ENCODE peak calls at places on chromosomes 4 and X, in four cellular contexts. O, B, F and C are unnamed samples.

GRCh38 chr4:114287079-114287696 is 307.7 kb upstream of the ARSJ start:
- DNase-seq in O (no peak), B (no peak), F (no peak), C (no peak)

GRCh38 chrX:107731831-107732502 is 43.6 kb downstream of the TSC22D3 start:
- DNase-seq in O (no peak), B (peak), F (peak), C (peak)

GRCh38 chr4:128630881-128631280 is 178.6 kb upstream of the JADE1 start:
- DNase-seq in O (no peak), B (no peak), F (no peak), C (no peak)

GRCh38 chrX:154458116-154458953 is at the start of gene PLXNA3:
- DNase-seq in O (peak), B (no peak), F (no peak), C (no peak)

GRCh38 chr4:11954093-11954492 is 525.4 kb upstream of the HS3ST1 start:
- DNase-seq in O (no peak), B (no peak), F (peak), C (no peak)

GRCh38 chrX:52424658-52425057 is 55.8 kb downstream of the XAGE2 start:
- DNase-seq in O (no peak), B (no peak), F (no peak), C (no peak)

GRCh38 chr4:88033309-88033708 is 25.9 kb downstream of the PKD2 start:
- DNase-seq in O (peak), B (no peak), F (peak), C (no peak)

GRCh38 chr4:55762815-55763214 is 56.8 kb upstream of the EXOC1L start:
- DNase-seq in O (no peak), B (no peak), F (no peak), C (no peak)

GRCh38 chr4:152778656-152779512 is 646 bp downstream of the TIGD4 start:
- DNase-seq in O (peak), B (no peak), F (no peak), C (no peak)